ENCODE peak calls at places on chromosomes 6 and 20, in five cellular contexts. One of them, this sample, is unnamed.

GRCh38 chr6:137399949-137400443 is 94.2 kb downstream of the OLIG3 start:
- DNase-seq in H1: no peak
- DNase-seq in stomach: no peak
- DNase-seq in MM.1S: no peak
- DNase-seq in breast epithelium: no peak
- DNase-seq in this sample: no peak

GRCh38 chr6:14542670-14543366 is 425.2 kb downstream of the CD83 start:
- DNase-seq in stomach: no peak
- DNase-seq in breast epithelium: no peak
- DNase-seq in H1: no peak
- DNase-seq in MM.1S: no peak
- DNase-seq in this sample: no peak

GRCh38 chr6:154239392-154239791 is 117.2 kb downstream of the IPCEF1 start:
- DNase-seq in MM.1S: no peak
- DNase-seq in stomach: no peak
- DNase-seq in H1: no peak
- DNase-seq in breast epithelium: no peak
- DNase-seq in this sample: no peak

GRCh38 chr6:14274552-14275492 is 157.2 kb downstream of the CD83 start:
- DNase-seq in MM.1S: no peak
- DNase-seq in H1: no peak
- DNase-seq in stomach: no peak
- DNase-seq in breast epithelium: peak; percentile 53
- DNase-seq in this sample: no peak

GRCh38 chr20:37786043-37786442 is 92.2 kb downstream of the CTNNBL1 start:
- DNase-seq in MM.1S: no peak
- DNase-seq in breast epithelium: no peak
- DNase-seq in H1: no peak
- DNase-seq in stomach: no peak
- DNase-seq in this sample: no peak

GRCh38 chr6:36676142-36677058 is 2.1 kb upstream of the CDKN1A start:
- DNase-seq in H1: no peak
- DNase-seq in MM.1S: no peak
- DNase-seq in breast epithelium: peak; percentile 63
- DNase-seq in stomach: no peak
- DNase-seq in this sample: no peak

GRCh38 chr6:11730645-11731044 is 48.0 kb downstream of the ADTRP start:
- DNase-seq in H1: no peak
- DNase-seq in stomach: no peak
- DNase-seq in MM.1S: peak; percentile 86
- DNase-seq in breast epithelium: no peak
- DNase-seq in this sample: no peak

GRCh38 chr6:166656269-166657206 is 29.5 kb upstream of the RPS6KA2 start:
- DNase-seq in stomach: no peak
- DNase-seq in breast epithelium: no peak
- DNase-seq in H1: no peak
- DNase-seq in MM.1S: no peak
- DNase-seq in this sample: no peak

GRCh38 chr6:47665112-47665511 is 33.3 kb upstream of the ADGRF4 start:
- DNase-seq in stomach: no peak
- DNase-seq in H1: no peak
- DNase-seq in MM.1S: no peak
- DNase-seq in breast epithelium: no peak
- DNase-seq in this sample: no peak

GRCh38 chr6:157285422-157285779 is 37.9 kb downstream of the TMEM242 start:
- DNase-seq in stomach: no peak
- DNase-seq in MM.1S: no peak
- DNase-seq in breast epithelium: no peak
- DNase-seq in H1: no peak
- DNase-seq in this sample: no peak

GRCh38 chr6:143063631-143064030 is 2.9 kb downstream of the AIG1 start:
- DNase-seq in H1: no peak
- DNase-seq in stomach: no peak
- DNase-seq in breast epithelium: no peak
- DNase-seq in MM.1S: no peak
- DNase-seq in this sample: no peak

GRCh38 chr6:18226451-18226850 is 37.9 kb downstream of the DEK start:
- DNase-seq in breast epithelium: peak; percentile 69
- DNase-seq in stomach: no peak
- DNase-seq in H1: no peak
- DNase-seq in MM.1S: no peak
- DNase-seq in this sample: no peak

GRCh38 chr6:74757788-74758187 is 448.1 kb downstream of the COL12A1 start:
- DNase-seq in MM.1S: no peak
- DNase-seq in H1: no peak
- DNase-seq in stomach: no peak
- DNase-seq in breast epithelium: no peak
- DNase-seq in this sample: no peak

GRCh38 chr6:144330588-144330987 is 45.5 kb downstream of the UTRN start:
- DNase-seq in stomach: peak; percentile 85
- DNase-seq in H1: peak; percentile 63
- DNase-seq in breast epithelium: peak; percentile 87
- DNase-seq in MM.1S: no peak
- DNase-seq in this sample: no peak

GRCh38 chr6:169251371-169251802 is 2.3 kb downstream of the THBS2 start:
- DNase-seq in breast epithelium: no peak
- DNase-seq in stomach: peak; percentile 10
- DNase-seq in MM.1S: no peak
- DNase-seq in H1: no peak
- DNase-seq in this sample: no peak

GRCh38 chr20:37902504-37903313 is at the start of gene VSTM2L:
- DNase-seq in stomach: peak; percentile 34
- DNase-seq in MM.1S: no peak
- DNase-seq in breast epithelium: no peak
- DNase-seq in H1: no peak
- DNase-seq in this sample: no peak

GRCh38 chr20:19253316-19253715 is 40.9 kb downstream of the SLC24A3 start:
- DNase-seq in stomach: no peak
- DNase-seq in MM.1S: no peak
- DNase-seq in breast epithelium: no peak
- DNase-seq in H1: no peak
- DNase-seq in this sample: no peak

GRCh38 chr20:57957397-57958049 is 247.7 kb upstream of the PMEPA1 start:
- DNase-seq in MM.1S: no peak
- DNase-seq in breast epithelium: no peak
- DNase-seq in stomach: no peak
- DNase-seq in H1: no peak
- DNase-seq in this sample: no peak

GRCh38 chr6:114344216-114344970 is 1.6 kb upstream of the HS3ST5 start:
- DNase-seq in H1: no peak
- DNase-seq in stomach: no peak
- DNase-seq in breast epithelium: no peak
- DNase-seq in MM.1S: peak; percentile 74
- DNase-seq in this sample: no peak

GRCh38 chr6:144248470-144249301 is 36.4 kb upstream of the UTRN start:
- DNase-seq in stomach: no peak
- DNase-seq in H1: no peak
- DNase-seq in MM.1S: no peak
- DNase-seq in breast epithelium: no peak
- DNase-seq in this sample: no peak

GRCh38 chr6:97669191-97669651 is 386.2 kb upstream of the MMS22L start:
- DNase-seq in H1: no peak
- DNase-seq in breast epithelium: no peak
- DNase-seq in stomach: no peak
- DNase-seq in MM.1S: no peak
- DNase-seq in this sample: peak; percentile 58

GRCh38 chr6:130935978-130936377 is 108.8 kb downstream of the SMLR1 start:
- DNase-seq in MM.1S: no peak
- DNase-seq in breast epithelium: no peak
- DNase-seq in H1: no peak
- DNase-seq in stomach: no peak
- DNase-seq in this sample: no peak

GRCh38 chr6:5078121-5078695 is 6.9 kb upstream of the PPP1R3G start:
- DNase-seq in H1: no peak
- DNase-seq in MM.1S: no peak
- DNase-seq in breast epithelium: no peak
- DNase-seq in stomach: no peak
- DNase-seq in this sample: no peak

GRCh38 chr20:3328501-3328900 is 79.0 kb downstream of the DNAAF9 start:
- DNase-seq in H1: no peak
- DNase-seq in stomach: no peak
- DNase-seq in breast epithelium: no peak
- DNase-seq in MM.1S: no peak
- DNase-seq in this sample: no peak

GRCh38 chr6:33857301-33858052 is 53.7 kb upstream of the MLN start:
- DNase-seq in stomach: no peak
- DNase-seq in H1: no peak
- DNase-seq in MM.1S: no peak
- DNase-seq in breast epithelium: no peak
- DNase-seq in this sample: no peak

GRCh38 chr6:41584668-41585205 is 38.6 kb downstream of the FOXP4 start:
- DNase-seq in breast epithelium: peak; percentile 71
- DNase-seq in MM.1S: no peak
- DNase-seq in stomach: peak; percentile 77
- DNase-seq in H1: no peak
- DNase-seq in this sample: no peak

GRCh38 chr6:130223508-130223907 is 757 bp upstream of the SAMD3 start:
- DNase-seq in breast epithelium: no peak
- DNase-seq in H1: no peak
- DNase-seq in stomach: no peak
- DNase-seq in MM.1S: peak; percentile 15
- DNase-seq in this sample: no peak

GRCh38 chr20:63782051-63782471 is 42.5 kb downstream of the SLC2A4RG start:
- DNase-seq in MM.1S: peak; percentile 36
- DNase-seq in H1: no peak
- DNase-seq in breast epithelium: no peak
- DNase-seq in stomach: no peak
- DNase-seq in this sample: no peak

GRCh38 chr6:170192905-170193304 is 98.0 kb downstream of the DLL1 start:
- DNase-seq in breast epithelium: peak; percentile 4
- DNase-seq in H1: no peak
- DNase-seq in MM.1S: no peak
- DNase-seq in stomach: no peak
- DNase-seq in this sample: no peak

GRCh38 chr20:4443016-4443415 is 278.7 kb upstream of the PRND start:
- DNase-seq in breast epithelium: peak; percentile 40
- DNase-seq in H1: no peak
- DNase-seq in MM.1S: no peak
- DNase-seq in stomach: no peak
- DNase-seq in this sample: no peak

GRCh38 chr6:91352878-91353277 is 766.0 kb upstream of the MAP3K7 start:
- DNase-seq in MM.1S: no peak
- DNase-seq in H1: no peak
- DNase-seq in breast epithelium: no peak
- DNase-seq in stomach: no peak
- DNase-seq in this sample: no peak

GRCh38 chr20:34022154-34022842 is 28.6 kb downstream of the RALY start:
- DNase-seq in breast epithelium: no peak
- DNase-seq in stomach: no peak
- DNase-seq in H1: no peak
- DNase-seq in MM.1S: peak; percentile 58
- DNase-seq in this sample: no peak

DNA sequence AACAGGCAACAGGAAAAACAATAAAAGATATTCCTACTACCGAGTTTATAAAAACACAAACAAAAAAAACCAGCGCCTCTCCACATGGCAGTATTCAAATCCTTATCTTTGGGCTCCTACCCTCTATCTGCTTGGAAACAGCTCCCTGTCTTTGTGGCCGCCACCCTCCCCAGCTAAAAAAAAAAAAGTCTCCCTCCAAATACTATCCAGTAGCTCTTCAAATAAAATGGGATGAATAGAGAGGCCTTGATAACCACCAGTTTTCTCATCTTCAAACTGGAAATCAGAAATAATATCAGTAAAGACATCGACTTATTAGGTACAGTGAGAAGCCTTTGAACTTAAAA is 96.2 kb downstream of the PSMG4 start:
- DNase-seq in stomach: no peak
- DNase-seq in breast epithelium: no peak
- DNase-seq in H1: no peak
- DNase-seq in MM.1S: no peak
- DNase-seq in this sample: no peak
- H3K27ac ChIP-seq in stomach: peak overlapping the region; percentile 81
- H3K27ac ChIP-seq in breast epithelium: peak overlapping the region; percentile 88
- H3K27ac ChIP-seq in H1: no peak overlapping the region
- H3K27ac ChIP-seq in MM.1S: no peak overlapping the region
- H3K27ac ChIP-seq in this sample: peak overlapping the region; percentile 95

GRCh38 chr20:50115041-50115512 is 2.1 kb upstream of the UBE2V1 start:
- DNase-seq in breast epithelium: no peak
- DNase-seq in H1: no peak
- DNase-seq in stomach: no peak
- DNase-seq in MM.1S: no peak
- DNase-seq in this sample: no peak
- H3K27ac ChIP-seq in breast epithelium: peak overlapping the region; percentile 69
- H3K27ac ChIP-seq in H1: no peak overlapping the region
- H3K27ac ChIP-seq in stomach: no peak overlapping the region
- H3K27ac ChIP-seq in MM.1S: no peak overlapping the region
- H3K27ac ChIP-seq in this sample: peak overlapping the region; percentile 73

DNA sequence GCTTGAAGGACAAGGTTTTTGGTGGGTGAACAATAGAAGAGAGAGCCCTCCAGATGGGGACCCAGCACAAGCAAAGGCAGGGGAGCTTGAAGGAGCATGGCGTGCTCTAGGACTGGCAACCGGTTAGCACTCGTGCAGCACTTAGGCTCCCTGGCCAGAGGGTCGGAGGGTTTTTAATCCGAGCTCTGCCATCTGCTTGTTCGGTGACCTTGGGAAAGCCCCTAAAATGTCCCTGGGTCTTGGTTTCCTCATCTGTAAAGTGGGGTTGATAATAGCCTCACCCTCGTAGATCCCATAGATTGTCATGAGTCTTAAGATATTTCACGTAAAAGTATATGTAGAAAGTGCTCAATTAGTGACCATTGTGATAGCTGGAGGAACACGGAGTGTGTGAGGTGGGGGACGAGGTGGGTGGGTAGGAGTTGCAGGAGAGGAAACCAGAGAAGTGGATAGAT is 16.6 kb upstream of the HCK start:
- DNase-seq in stomach: no peak
- DNase-seq in H1: no peak
- DNase-seq in breast epithelium: no peak
- DNase-seq in MM.1S: no peak
- DNase-seq in this sample: no peak
- H3K27ac ChIP-seq in stomach: no peak overlapping the region
- H3K27ac ChIP-seq in H1: no peak overlapping the region
- H3K27ac ChIP-seq in breast epithelium: no peak overlapping the region
- H3K27ac ChIP-seq in MM.1S: no peak overlapping the region
- H3K27ac ChIP-seq in this sample: no peak overlapping the region

GRCh38 chr6:110116258-110116657 is 63.2 kb downstream of the WASF1 start:
- DNase-seq in H1: no peak
- DNase-seq in breast epithelium: no peak
- DNase-seq in stomach: no peak
- DNase-seq in MM.1S: no peak
- DNase-seq in this sample: no peak
- H3K27ac ChIP-seq in H1: no peak overlapping the region
- H3K27ac ChIP-seq in breast epithelium: no peak overlapping the region
- H3K27ac ChIP-seq in stomach: no peak overlapping the region
- H3K27ac ChIP-seq in MM.1S: no peak overlapping the region
- H3K27ac ChIP-seq in this sample: no peak overlapping the region